ENCODE peak calls at places on chromosomes 3 and 15, in ten cellular contexts. H, Q, A, F, S, J, U, E, B and Y are unnamed samples. For H3K4me1, the result is how much of the 10 kb centered on the place peaks cover.

GRCh38 chr3:121399820-121400219 is 146.0 kb downstream of the POLQ start:
- DNase-seq in J (no peak), F (no peak), U (no peak), Q (no peak), E (no peak), S (no peak), A (no peak), B (no peak), H (no peak), Y (no peak)

GRCh38 chr15:85137507-85138175 is 156.0 kb downstream of the PDE8A start:
- DNase-seq in E (no peak), B (no peak), H (no peak), Q (no peak), F (no peak), J (peak), U (no peak), A (no peak), S (no peak), Y (no peak)

GRCh38 chr3:121883507-121883906 is 10.7 kb upstream of the SLC15A2 start:
- DNase-seq in S (no peak), U (no peak), Q (no peak), H (peak), E (peak), B (no peak), J (peak), F (no peak), A (no peak), Y (no peak)

GRCh38 chr3:27591811-27592210 is 107.6 kb upstream of the SLC4A7 start:
- DNase-seq in Q (no peak), A (no peak), J (no peak), H (no peak), B (no peak), E (no peak), U (no peak), S (no peak), F (no peak), Y (no peak)

GRCh38 chr15:101368086-101368780 is 73.2 kb upstream of the SNRPA1 start:
- DNase-seq in B (peak), A (no peak), H (no peak), U (no peak), J (no peak), S (no peak), Q (no peak), F (no peak), E (no peak), Y (peak)

GRCh38 chr15:87752250-87752951 is 504.1 kb downstream of the NTRK3 start:
- DNase-seq in A (no peak), H (peak), B (no peak), U (no peak), Q (no peak), S (no peak), E (peak), J (peak), F (no peak), Y (no peak)

GRCh38 chr3:101850327-101851048 is 1.2 kb downstream of the NFKBIZ start:
- DNase-seq in J (peak), S (no peak), A (peak), E (peak), B (no peak), Q (no peak), F (no peak), U (no peak), H (peak), Y (no peak)

GRCh38 chr3:136817448-136817847 is 1.5 kb upstream of the SLC35G2 start:
- DNase-seq in Q (no peak), A (no peak), E (peak), S (no peak), H (no peak), U (no peak), J (peak), B (no peak), F (no peak), Y (no peak)

GRCh38 chr3:100913870-100914654 is 79.2 kb downstream of the ABI3BP start:
- DNase-seq in A (no peak), Q (no peak), U (peak), B (no peak), E (no peak), J (peak), H (no peak), S (no peak), F (peak), Y (no peak)

GRCh38 chr3:159620873-159621272 is 367.8 kb upstream of the IL12A start:
- DNase-seq in B (no peak), Q (no peak), U (no peak), J (peak), A (no peak), S (no peak), H (peak), F (no peak), E (peak), Y (no peak)

GRCh38 chr3:24156466-24156865 is 211.4 kb downstream of the NR1D2 start:
- DNase-seq in B (no peak), E (no peak), F (no peak), S (no peak), Q (no peak), A (no peak), H (peak), U (no peak), J (peak), Y (no peak)

GRCh38 chr15:95912280-95912625 is 418.2 kb upstream of the NR2F2 start:
- DNase-seq in S (no peak), A (no peak), E (no peak), F (no peak), Q (no peak), U (no peak), H (no peak), B (no peak), J (no peak), Y (no peak)

GRCh38 chr3:50627407-50628051 is 10.6 kb downstream of the MAPKAPK3 start:
- DNase-seq in F (no peak), H (peak), U (no peak), E (peak), J (peak), A (no peak), S (peak), B (peak), Q (peak), Y (peak)

GRCh38 chr3:194135806-194136518 is at the start of gene HES1:
- DNase-seq in A (peak), B (peak), H (peak), U (peak), F (peak), J (peak), E (peak), Q (peak), S (peak), Y (peak)

GRCh38 chr3:157248590-157249425 is 88.9 kb upstream of the CCNL1 start:
- DNase-seq in F (no peak), B (peak), S (peak), H (peak), U (no peak), A (no peak), Q (no peak), E (peak), J (peak), Y (no peak)

GRCh38 chr3:141334627-141335250 is 33.6 kb upstream of the ZBTB38 start:
- DNase-seq in B (no peak), J (no peak), S (no peak), H (no peak), A (no peak), F (no peak), U (no peak), E (no peak), Q (no peak), Y (no peak)

GRCh38 chr3:116444819-116445290 is 432 bp downstream of the LSAMP start:
- DNase-seq in B (no peak), A (no peak), J (no peak), S (no peak), F (peak), U (no peak), H (no peak), Q (peak), E (no peak), Y (no peak)

GRCh38 chr15:52772766-52773165 is 17.4 kb downstream of the ONECUT1 start:
- DNase-seq in F (no peak), Q (no peak), E (no peak), A (no peak), H (peak), U (no peak), B (no peak), J (no peak), S (no peak), Y (no peak)

GRCh38 chr3:185943363-185944106 is 5.7 kb upstream of the TRA2B start:
- DNase-seq in B (peak), Q (peak), U (peak), H (peak), S (peak), E (peak), A (peak), J (peak), F (peak), Y (peak)

GRCh38 chr15:101458158-101458895 is 31.2 kb downstream of the PCSK6 start:
- DNase-seq in F (peak), U (no peak), E (no peak), A (no peak), J (no peak), H (no peak), S (no peak), B (no peak), Q (no peak), Y (no peak)

GRCh38 chr3:131158434-131158833 is 131.8 kb downstream of the NEK11 start:
- DNase-seq in U (no peak), S (no peak), E (no peak), Q (no peak), H (no peak), J (no peak), A (no peak), F (peak), B (no peak), Y (no peak)

GRCh38 chr15:43514241-43515057 is 3.0 kb upstream of the MAP1A start:
- DNase-seq in U (no peak), A (no peak), S (no peak), J (peak), B (peak), E (peak), F (no peak), H (no peak), Q (peak), Y (peak)

GRCh38 chr3:15107075-15107947 is 8.4 kb upstream of the RBSN start:
- DNase-seq in U (no peak), J (no peak), H (no peak), B (no peak), S (no peak), F (no peak), E (no peak), A (no peak), Q (no peak), Y (no peak)

GRCh38 chr3:171095063-171095462 is 68.5 kb upstream of the SLC2A2 start:
- DNase-seq in J (no peak), B (no peak), A (peak), U (no peak), F (no peak), E (no peak), H (no peak), S (no peak), Q (no peak), Y (no peak)

DNA sequence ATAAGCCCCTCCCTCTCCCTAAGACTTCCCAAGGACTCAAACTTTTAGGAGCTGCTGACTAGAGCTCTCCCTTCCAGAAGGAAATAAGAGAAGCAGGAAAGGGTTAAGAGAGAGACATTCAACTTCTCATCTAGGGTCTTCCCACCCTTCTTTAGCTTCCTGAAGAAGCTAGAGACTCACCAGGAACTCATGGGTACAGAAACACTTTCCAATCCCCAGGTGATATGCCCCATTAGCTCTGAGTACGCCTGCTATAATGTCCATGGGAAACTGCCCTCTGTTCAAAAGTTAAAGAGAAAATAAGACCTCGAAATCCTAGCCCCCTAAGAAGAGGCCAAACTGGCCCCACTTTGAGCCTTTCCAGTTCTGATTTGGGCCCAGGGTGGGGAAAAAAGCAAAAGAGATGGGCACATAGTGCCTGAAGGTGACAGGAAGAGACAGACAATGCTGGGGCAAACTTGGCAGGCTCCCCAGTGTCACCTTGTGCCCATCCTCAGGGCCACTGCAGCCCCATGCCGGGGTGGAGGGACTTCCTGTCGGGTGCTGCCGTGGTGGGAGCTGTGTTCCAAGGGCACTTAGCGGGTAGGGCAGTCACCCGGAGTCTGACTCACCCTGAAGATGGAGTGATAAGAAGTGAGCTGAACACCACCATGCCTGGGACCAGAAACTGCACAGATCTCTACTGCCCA is 29.5 kb downstream of the CCDC12 start:
- DNase-seq in J (peak), H (peak), F (no peak), A (no peak), Q (peak), B (no peak), E (peak), S (no peak), U (no peak), Y (no peak)
- H3K4me1 ChIP-seq in J (under half), H (half or more), F (half or more), A (under half), Q (under half), B (half or more), E (under half), S (half or more), U (half or more), Y (half or more)

GRCh38 chr3:33883538-33884203 is 85.2 kb downstream of the PDCD6IP start:
- DNase-seq in Q (no peak), S (no peak), U (no peak), H (peak), J (peak), B (peak), A (no peak), F (no peak), E (peak), Y (no peak)

GRCh38 chr3:33885496-33885895 is 87.1 kb downstream of the PDCD6IP start:
- DNase-seq in H (no peak), F (no peak), S (no peak), J (no peak), E (no peak), A (no peak), U (no peak), Q (no peak), B (no peak), Y (no peak)

GRCh38 chr3:33886015-33886414 is 87.6 kb downstream of the PDCD6IP start:
- DNase-seq in U (no peak), J (peak), Q (no peak), E (peak), S (no peak), A (no peak), H (peak), B (no peak), F (no peak), Y (no peak)

GRCh38 chr3:33884701-33885100 is 86.3 kb downstream of the PDCD6IP start:
- DNase-seq in S (no peak), F (no peak), H (no peak), U (no peak), B (no peak), Q (no peak), J (no peak), A (no peak), E (no peak), Y (no peak)

DNA sequence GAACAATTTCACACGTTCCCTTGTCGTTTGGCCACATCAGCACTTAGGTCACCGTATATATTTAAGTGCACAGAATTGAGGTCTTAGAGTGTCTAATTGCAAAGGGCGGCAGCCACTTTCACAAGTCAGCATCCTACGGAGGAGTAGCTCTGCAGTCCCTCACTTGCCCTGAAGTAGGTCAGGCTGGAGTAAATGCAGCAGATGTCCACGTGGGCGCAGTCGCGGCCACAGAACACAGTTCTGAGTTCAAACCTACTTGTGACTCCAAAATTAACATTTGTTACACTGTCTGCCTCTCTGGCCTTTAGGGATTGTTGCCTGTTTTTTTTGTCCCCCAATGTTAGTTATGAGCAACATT is 85.8 kb downstream of the PDCD6IP start:
- DNase-seq in Q (no peak), F (no peak), B (no peak), H (no peak), U (no peak), S (no peak), J (no peak), E (peak), A (no peak), Y (no peak)
- TF ChIP-seq CTCF in Q (no peak), F (no peak), B (peak), H (no peak), U (no peak), S (peak), J (peak), E (no peak), A (peak), Y (peak)

DNA sequence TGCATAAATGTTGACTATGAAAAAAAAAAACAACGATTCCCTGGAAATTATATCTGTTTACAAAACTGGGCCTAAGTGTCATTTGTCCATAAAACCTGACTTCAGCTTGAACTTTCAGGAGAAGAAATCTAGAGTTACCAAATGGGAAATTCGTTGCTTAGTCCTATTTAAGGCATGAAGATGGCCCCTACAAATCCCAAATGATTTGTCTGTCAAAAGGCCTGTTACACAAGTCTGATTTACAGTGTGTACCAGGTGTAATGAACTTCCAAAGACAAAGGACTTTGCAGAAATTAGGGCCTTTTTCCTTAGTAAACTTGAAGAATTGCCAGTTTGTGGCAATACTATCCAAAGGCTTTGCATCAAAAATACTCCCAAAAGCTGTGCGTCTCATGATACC is 103.5 kb downstream of the OSBPL10 start:
- DNase-seq in S (no peak), H (no peak), B (no peak), U (no peak), Q (no peak), F (no peak), E (no peak), A (no peak), J (no peak), Y (no peak)
- H3K4me1 ChIP-seq in S (under half), H (under half), B (under half), U (under half), Q (under half), F (under half), E (under half), A (under half), J (under half), Y (under half)

DNA sequence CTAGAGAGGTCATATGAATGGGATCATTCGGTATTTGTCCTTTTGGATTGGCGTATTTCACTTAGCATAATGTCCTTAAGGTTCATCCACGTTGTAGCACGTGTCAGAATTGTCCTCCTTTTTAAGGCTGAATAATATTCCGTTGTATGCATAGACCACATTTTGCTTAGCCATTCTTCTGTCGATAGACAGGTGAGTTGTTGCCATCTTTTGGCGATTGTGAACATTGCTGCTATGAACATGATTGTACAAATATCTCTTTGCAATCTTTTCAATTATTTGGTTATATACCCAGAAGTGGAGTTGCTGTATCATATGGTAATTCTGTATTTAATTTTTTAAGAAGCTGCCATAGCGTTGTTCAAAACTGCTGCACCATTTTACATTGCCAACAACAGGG is 52.4 kb upstream of the GOLGA8J start:
- DNase-seq in H (no peak), A (no peak), J (no peak), F (no peak), Q (no peak), U (no peak), B (no peak), S (no peak), E (no peak), Y (no peak)
- TF ChIP-seq CTCF in H (peak), A (no peak), J (peak), F (no peak), Q (no peak), U (no peak), B (no peak), S (no peak), E (no peak), Y (no peak)

GRCh38 chr3:172143739-172144497 is 104.5 kb downstream of the FNDC3B start:
- DNase-seq in E (no peak), U (no peak), Q (no peak), A (no peak), S (no peak), B (no peak), F (no peak), H (no peak), J (no peak), Y (no peak)
- H3K4me1 ChIP-seq in E (under half), U (half or more), Q (under half), A (half or more), S (half or more), B (half or more), F (under half), H (half or more), J (under half), Y (half or more)

GRCh38 chr15:92925409-92925808 is 25.3 kb downstream of the CHD2 start:
- DNase-seq in U (no peak), S (no peak), J (no peak), F (no peak), B (no peak), E (no peak), Q (no peak), H (no peak), A (no peak), Y (no peak)
- TF ChIP-seq CTCF in U (no peak), S (no peak), J (no peak), F (no peak), B (no peak), E (no peak), Q (no peak), H (no peak), A (no peak), Y (no peak)

GRCh38 chr3:128735287-128735686 is 9.3 kb downstream of the RAB7A start:
- DNase-seq in A (no peak), F (no peak), Q (no peak), U (no peak), E (no peak), J (no peak), S (no peak), H (no peak), B (no peak), Y (no peak)
- H3K4me1 ChIP-seq in A (under half), F (half or more), Q (under half), U (under half), E (under half), J (under half), S (half or more), H (under half), B (half or more), Y (half or more)

GRCh38 chr3:122946185-122946584 is 81.4 kb downstream of the SEMA5B start:
- DNase-seq in Q (no peak), S (no peak), H (no peak), B (no peak), A (no peak), E (no peak), U (no peak), J (no peak), F (no peak), Y (no peak)

GRCh38 chr3:122945230-122945629 is 82.3 kb downstream of the SEMA5B start:
- DNase-seq in J (no peak), H (no peak), S (no peak), U (no peak), Q (no peak), E (no peak), B (no peak), A (no peak), F (no peak), Y (no peak)

GRCh38 chr3:122947621-122948202 is 79.9 kb downstream of the SEMA5B start:
- DNase-seq in Q (no peak), U (no peak), A (no peak), J (peak), B (no peak), H (no peak), E (peak), S (no peak), F (no peak), Y (no peak)

GRCh38 chr3:122947086-122947611 is 80.4 kb downstream of the SEMA5B start:
- DNase-seq in B (no peak), Q (no peak), A (no peak), F (no peak), U (no peak), J (no peak), S (no peak), H (no peak), E (no peak), Y (no peak)

GRCh38 chr3:122948398-122948797 is 79.2 kb downstream of the SEMA5B start:
- DNase-seq in A (no peak), Q (peak), U (no peak), H (no peak), J (no peak), B (no peak), E (no peak), F (no peak), S (no peak), Y (no peak)
- TF ChIP-seq CTCF in A (no peak), Q (peak), U (no peak), H (no peak), J (no peak), B (peak), E (no peak), F (no peak), S (no peak), Y (no peak)